ENCODE peak calls at places on chromosomes 6 and 20, in five cellular contexts. I is hypothalamus; U is activated T-cell treated with anti-CD3 and anti-CD28 coated beads, Interleukin-2, amount 50 U/mL, for 72 hours; O is tibial artery; V is omental fat pad. F is an unnamed sample.

GRCh38 chr20:1983311-1983710 is 10.5 kb downstream of the PDYN start:
- DNase-seq in U (no peak), I (no peak), V (no peak), O (no peak), F (peak; percentile 20)

GRCh38 chr20:57210054-57210910 is 56.2 kb downstream of the BMP7 start:
- DNase-seq in V (no peak), I (no peak), O (no peak), U (no peak), F (no peak)

GRCh38 chr6:129860901-129861665 is at the start of gene TMEM244:
- DNase-seq in O (no peak), V (no peak), I (no peak), U (no peak), F (no peak)

GRCh38 chr6:158762787-158763439 is 56.3 kb downstream of the EZR start:
- DNase-seq in I (no peak), U (no peak), O (no peak), V (no peak), F (no peak)

GRCh38 chr20:38730989-38731737 is 6.9 kb downstream of the SLC32A1 start:
- DNase-seq in I (peak; percentile 45), O (no peak), V (peak; percentile 57), U (peak; percentile 85), F (peak; percentile 51)

GRCh38 chr6:21386744-21387143 is 206.8 kb upstream of the SOX4 start:
- DNase-seq in O (no peak), I (no peak), V (no peak), U (no peak), F (no peak)

GRCh38 chr6:66605971-66606370 is 898.9 kb upstream of the EYS start:
- DNase-seq in O (no peak), I (no peak), V (no peak), U (no peak), F (no peak)

GRCh38 chr6:128738112-128738511 is 144.8 kb upstream of the LAMA2 start:
- DNase-seq in V (no peak), I (no peak), O (no peak), U (no peak), F (no peak)

GRCh38 chr6:38107073-38107472 is 287.5 kb downstream of the ZFAND3 start:
- DNase-seq in U (no peak), O (no peak), I (no peak), V (no peak), F (no peak)

GRCh38 chr6:1390805-1391511 is 1.6 kb downstream of the FOXF2 start:
- DNase-seq in U (no peak), I (no peak), O (no peak), V (no peak), F (no peak)

GRCh38 chr6:130191376-130191702 is 31.4 kb downstream of the SAMD3 start:
- DNase-seq in U (no peak), V (no peak), O (no peak), I (no peak), F (no peak)

GRCh38 chr20:32130352-32130751 is 20.8 kb downstream of the TM9SF4 start:
- DNase-seq in U (no peak), V (no peak), O (no peak), I (no peak), F (no peak)

GRCh38 chr6:150894191-150894744 is 28.8 kb downstream of the MTHFD1L start:
- DNase-seq in O (no peak), V (no peak), U (no peak), I (no peak), F (no peak)

GRCh38 chr6:15384901-15385300 is 139.0 kb downstream of the JARID2 start:
- DNase-seq in V (no peak), I (peak; percentile 7), O (no peak), U (no peak), F (no peak)

GRCh38 chr6:53168516-53169257 is 20.0 kb upstream of the GCM1 start:
- DNase-seq in U (no peak), V (no peak), I (no peak), O (no peak), F (no peak)

GRCh38 chr6:55916188-55916587 is 40.8 kb upstream of the BMP5 start:
- DNase-seq in V (no peak), U (no peak), O (no peak), I (no peak), F (no peak)

GRCh38 chr6:149446791-149447376 is 37.9 kb downstream of the ZC3H12D start:
- DNase-seq in U (no peak), I (no peak), O (no peak), V (no peak), F (no peak)

GRCh38 chr20:50628853-50629674 is 62.3 kb downstream of the RIPOR3 start:
- DNase-seq in U (no peak), V (no peak), O (no peak), I (no peak), F (no peak)

GRCh38 chr20:19257865-19258264 is 45.4 kb downstream of the SLC24A3 start:
- DNase-seq in O (no peak), I (no peak), U (no peak), V (no peak), F (no peak)